ENCODE peak calls at places on chromosomes 11 and 22, in ten cellular contexts. One of them, this sample, is unnamed.

GRCh38 chr11:67268036-67268683 is 1.9 kb downstream of the GRK2 start:
- DNase-seq in spleen: peak; percentile 87
- DNase-seq in WTC11: no peak
- DNase-seq in cardiac fibroblast: no peak
- DNase-seq in A549: no peak
- DNase-seq in COR-L47: no peak
- DNase-seq in stimulated activated CD4-positive, alpha-beta T cell treated with anti-CD3 and anti-CD28 coated beads, Interleukin-4, amount 100 ng/mL, for 48 hours: no peak
- DNase-seq in activated CD8-positive, alpha-beta memory T cell treated with anti-CD3 and anti-CD28 coated beads, Interleukin-2, amount 10 ng/mL, durations not matched to agents 7 days and 5 days: peak; percentile 94
- DNase-seq in endothelial cell: no peak
- DNase-seq in iris pigment epithelial cell: no peak
- DNase-seq in this sample: no peak

GRCh38 chr11:12397953-12398352 is 20.6 kb downstream of the PARVA start:
- DNase-seq in spleen: no peak
- DNase-seq in WTC11: no peak
- DNase-seq in cardiac fibroblast: peak; percentile 94
- DNase-seq in A549: no peak
- DNase-seq in COR-L47: no peak
- DNase-seq in stimulated activated CD4-positive, alpha-beta T cell treated with anti-CD3 and anti-CD28 coated beads, Interleukin-4, amount 100 ng/mL, for 48 hours: no peak
- DNase-seq in activated CD8-positive, alpha-beta memory T cell treated with anti-CD3 and anti-CD28 coated beads, Interleukin-2, amount 10 ng/mL, durations not matched to agents 7 days and 5 days: no peak
- DNase-seq in endothelial cell: no peak
- DNase-seq in iris pigment epithelial cell: peak; percentile 90
- DNase-seq in this sample: peak; percentile 97

GRCh38 chr11:65013692-65014145 is 241 bp upstream of the ARL2 start:
- DNase-seq in spleen: peak; percentile 96
- DNase-seq in WTC11: peak; percentile 95
- DNase-seq in cardiac fibroblast: peak; percentile 88
- DNase-seq in A549: no peak
- DNase-seq in COR-L47: peak; percentile 90
- DNase-seq in stimulated activated CD4-positive, alpha-beta T cell treated with anti-CD3 and anti-CD28 coated beads, Interleukin-4, amount 100 ng/mL, for 48 hours: no peak
- DNase-seq in activated CD8-positive, alpha-beta memory T cell treated with anti-CD3 and anti-CD28 coated beads, Interleukin-2, amount 10 ng/mL, durations not matched to agents 7 days and 5 days: peak; percentile 91
- DNase-seq in endothelial cell: peak; percentile 93
- DNase-seq in iris pigment epithelial cell: peak; percentile 86
- DNase-seq in this sample: peak; percentile 89

GRCh38 chr11:126104420-126104819 is 41.8 kb upstream of the CDON start:
- DNase-seq in spleen: peak; percentile 58
- DNase-seq in WTC11: peak; percentile 85
- DNase-seq in cardiac fibroblast: no peak
- DNase-seq in A549: no peak
- DNase-seq in COR-L47: peak; percentile 46
- DNase-seq in stimulated activated CD4-positive, alpha-beta T cell treated with anti-CD3 and anti-CD28 coated beads, Interleukin-4, amount 100 ng/mL, for 48 hours: no peak
- DNase-seq in activated CD8-positive, alpha-beta memory T cell treated with anti-CD3 and anti-CD28 coated beads, Interleukin-2, amount 10 ng/mL, durations not matched to agents 7 days and 5 days: no peak
- DNase-seq in endothelial cell: no peak
- DNase-seq in iris pigment epithelial cell: no peak
- DNase-seq in this sample: no peak

GRCh38 chr22:41992496-41992895 is 6.1 kb upstream of the WBP2NL start:
- DNase-seq in spleen: peak; percentile 15
- DNase-seq in WTC11: no peak
- DNase-seq in cardiac fibroblast: no peak
- DNase-seq in A549: no peak
- DNase-seq in COR-L47: no peak
- DNase-seq in stimulated activated CD4-positive, alpha-beta T cell treated with anti-CD3 and anti-CD28 coated beads, Interleukin-4, amount 100 ng/mL, for 48 hours: no peak
- DNase-seq in activated CD8-positive, alpha-beta memory T cell treated with anti-CD3 and anti-CD28 coated beads, Interleukin-2, amount 10 ng/mL, durations not matched to agents 7 days and 5 days: no peak
- DNase-seq in endothelial cell: no peak
- DNase-seq in iris pigment epithelial cell: no peak
- DNase-seq in this sample: no peak

GRCh38 chr22:35726398-35726797 is 8.7 kb downstream of the APOL5 start:
- DNase-seq in spleen: no peak
- DNase-seq in WTC11: no peak
- DNase-seq in cardiac fibroblast: no peak
- DNase-seq in A549: no peak
- DNase-seq in COR-L47: no peak
- DNase-seq in stimulated activated CD4-positive, alpha-beta T cell treated with anti-CD3 and anti-CD28 coated beads, Interleukin-4, amount 100 ng/mL, for 48 hours: no peak
- DNase-seq in activated CD8-positive, alpha-beta memory T cell treated with anti-CD3 and anti-CD28 coated beads, Interleukin-2, amount 10 ng/mL, durations not matched to agents 7 days and 5 days: no peak
- DNase-seq in endothelial cell: no peak
- DNase-seq in iris pigment epithelial cell: no peak
- DNase-seq in this sample: no peak

GRCh38 chr22:44569516-44569915 is 71.5 kb upstream of the RTL6 start:
- DNase-seq in spleen: no peak
- DNase-seq in WTC11: no peak
- DNase-seq in cardiac fibroblast: no peak
- DNase-seq in A549: no peak
- DNase-seq in COR-L47: no peak
- DNase-seq in stimulated activated CD4-positive, alpha-beta T cell treated with anti-CD3 and anti-CD28 coated beads, Interleukin-4, amount 100 ng/mL, for 48 hours: no peak
- DNase-seq in activated CD8-positive, alpha-beta memory T cell treated with anti-CD3 and anti-CD28 coated beads, Interleukin-2, amount 10 ng/mL, durations not matched to agents 7 days and 5 days: peak; percentile 18
- DNase-seq in endothelial cell: no peak
- DNase-seq in iris pigment epithelial cell: no peak
- DNase-seq in this sample: no peak

GRCh38 chr11:104668797-104669463 is 229.3 kb downstream of the CASP12 start:
- DNase-seq in spleen: no peak
- DNase-seq in WTC11: no peak
- DNase-seq in cardiac fibroblast: peak; percentile 90
- DNase-seq in A549: no peak
- DNase-seq in COR-L47: no peak
- DNase-seq in stimulated activated CD4-positive, alpha-beta T cell treated with anti-CD3 and anti-CD28 coated beads, Interleukin-4, amount 100 ng/mL, for 48 hours: no peak
- DNase-seq in activated CD8-positive, alpha-beta memory T cell treated with anti-CD3 and anti-CD28 coated beads, Interleukin-2, amount 10 ng/mL, durations not matched to agents 7 days and 5 days: no peak
- DNase-seq in endothelial cell: no peak
- DNase-seq in iris pigment epithelial cell: peak; percentile 96
- DNase-seq in this sample: peak; percentile 92

GRCh38 chr22:48720662-48721393 is 1106.8 kb downstream of the BRD1 start:
- DNase-seq in spleen: peak; percentile 58
- DNase-seq in WTC11: no peak
- DNase-seq in cardiac fibroblast: no peak
- DNase-seq in A549: no peak
- DNase-seq in COR-L47: no peak
- DNase-seq in stimulated activated CD4-positive, alpha-beta T cell treated with anti-CD3 and anti-CD28 coated beads, Interleukin-4, amount 100 ng/mL, for 48 hours: no peak
- DNase-seq in activated CD8-positive, alpha-beta memory T cell treated with anti-CD3 and anti-CD28 coated beads, Interleukin-2, amount 10 ng/mL, durations not matched to agents 7 days and 5 days: no peak
- DNase-seq in endothelial cell: no peak
- DNase-seq in iris pigment epithelial cell: no peak
- DNase-seq in this sample: no peak

GRCh38 chr22:18013436-18013835 is 10.9 kb downstream of the MICAL3 start:
- DNase-seq in spleen: no peak
- DNase-seq in WTC11: no peak
- DNase-seq in cardiac fibroblast: no peak
- DNase-seq in A549: no peak
- DNase-seq in COR-L47: no peak
- DNase-seq in stimulated activated CD4-positive, alpha-beta T cell treated with anti-CD3 and anti-CD28 coated beads, Interleukin-4, amount 100 ng/mL, for 48 hours: no peak
- DNase-seq in activated CD8-positive, alpha-beta memory T cell treated with anti-CD3 and anti-CD28 coated beads, Interleukin-2, amount 10 ng/mL, durations not matched to agents 7 days and 5 days: no peak
- DNase-seq in endothelial cell: no peak
- DNase-seq in iris pigment epithelial cell: no peak
- DNase-seq in this sample: no peak

GRCh38 chr11:16839821-16840220 is 101.4 kb downstream of the C11orf58 start:
- DNase-seq in spleen: no peak
- DNase-seq in WTC11: no peak
- DNase-seq in cardiac fibroblast: peak; percentile 62
- DNase-seq in A549: no peak
- DNase-seq in COR-L47: peak; percentile 14
- DNase-seq in stimulated activated CD4-positive, alpha-beta T cell treated with anti-CD3 and anti-CD28 coated beads, Interleukin-4, amount 100 ng/mL, for 48 hours: no peak
- DNase-seq in activated CD8-positive, alpha-beta memory T cell treated with anti-CD3 and anti-CD28 coated beads, Interleukin-2, amount 10 ng/mL, durations not matched to agents 7 days and 5 days: no peak
- DNase-seq in endothelial cell: no peak
- DNase-seq in iris pigment epithelial cell: no peak
- DNase-seq in this sample: no peak

GRCh38 chr22:23110922-23111527 is 30.8 kb downstream of the RSPH14 start:
- DNase-seq in spleen: no peak
- DNase-seq in WTC11: no peak
- DNase-seq in cardiac fibroblast: peak; percentile 1
- DNase-seq in A549: no peak
- DNase-seq in COR-L47: peak; percentile 33
- DNase-seq in stimulated activated CD4-positive, alpha-beta T cell treated with anti-CD3 and anti-CD28 coated beads, Interleukin-4, amount 100 ng/mL, for 48 hours: no peak
- DNase-seq in activated CD8-positive, alpha-beta memory T cell treated with anti-CD3 and anti-CD28 coated beads, Interleukin-2, amount 10 ng/mL, durations not matched to agents 7 days and 5 days: no peak
- DNase-seq in endothelial cell: no peak
- DNase-seq in iris pigment epithelial cell: no peak
- DNase-seq in this sample: no peak

GRCh38 chr11:64742940-64743590 is 877 bp downstream of the RASGRP2 start:
- DNase-seq in spleen: peak; percentile 97
- DNase-seq in WTC11: peak; percentile 83
- DNase-seq in cardiac fibroblast: peak; percentile 31
- DNase-seq in A549: peak; percentile 92
- DNase-seq in COR-L47: no peak
- DNase-seq in stimulated activated CD4-positive, alpha-beta T cell treated with anti-CD3 and anti-CD28 coated beads, Interleukin-4, amount 100 ng/mL, for 48 hours: peak; percentile 75
- DNase-seq in activated CD8-positive, alpha-beta memory T cell treated with anti-CD3 and anti-CD28 coated beads, Interleukin-2, amount 10 ng/mL, durations not matched to agents 7 days and 5 days: peak; percentile 80
- DNase-seq in endothelial cell: peak; percentile 86
- DNase-seq in iris pigment epithelial cell: peak; percentile 30
- DNase-seq in this sample: peak; percentile 70

GRCh38 chr11:297666-298405 is 1.5 kb downstream of the IFITM5 start:
- DNase-seq in spleen: peak; percentile 75
- DNase-seq in WTC11: peak; percentile 21
- DNase-seq in cardiac fibroblast: no peak
- DNase-seq in A549: no peak
- DNase-seq in COR-L47: no peak
- DNase-seq in stimulated activated CD4-positive, alpha-beta T cell treated with anti-CD3 and anti-CD28 coated beads, Interleukin-4, amount 100 ng/mL, for 48 hours: no peak
- DNase-seq in activated CD8-positive, alpha-beta memory T cell treated with anti-CD3 and anti-CD28 coated beads, Interleukin-2, amount 10 ng/mL, durations not matched to agents 7 days and 5 days: peak; percentile 90
- DNase-seq in endothelial cell: no peak
- DNase-seq in iris pigment epithelial cell: no peak
- DNase-seq in this sample: peak; percentile 73

GRCh38 chr11:62593434-62594044 is 2.2 kb upstream of the TUT1 start:
- DNase-seq in spleen: peak; percentile 92
- DNase-seq in WTC11: peak; percentile 89
- DNase-seq in cardiac fibroblast: peak; percentile 83
- DNase-seq in A549: peak; percentile 77
- DNase-seq in COR-L47: peak; percentile 63
- DNase-seq in stimulated activated CD4-positive, alpha-beta T cell treated with anti-CD3 and anti-CD28 coated beads, Interleukin-4, amount 100 ng/mL, for 48 hours: peak; percentile 68
- DNase-seq in activated CD8-positive, alpha-beta memory T cell treated with anti-CD3 and anti-CD28 coated beads, Interleukin-2, amount 10 ng/mL, durations not matched to agents 7 days and 5 days: peak; percentile 91
- DNase-seq in endothelial cell: peak; percentile 81
- DNase-seq in iris pigment epithelial cell: peak; percentile 73
- DNase-seq in this sample: peak; percentile 81

GRCh38 chr11:2091786-2092463 is 47.3 kb downstream of the IGF2 start:
- DNase-seq in spleen: peak; percentile 54
- DNase-seq in WTC11: no peak
- DNase-seq in cardiac fibroblast: no peak
- DNase-seq in A549: no peak
- DNase-seq in COR-L47: no peak
- DNase-seq in stimulated activated CD4-positive, alpha-beta T cell treated with anti-CD3 and anti-CD28 coated beads, Interleukin-4, amount 100 ng/mL, for 48 hours: no peak
- DNase-seq in activated CD8-positive, alpha-beta memory T cell treated with anti-CD3 and anti-CD28 coated beads, Interleukin-2, amount 10 ng/mL, durations not matched to agents 7 days and 5 days: no peak
- DNase-seq in endothelial cell: no peak
- DNase-seq in iris pigment epithelial cell: no peak
- DNase-seq in this sample: no peak

GRCh38 chr11:108198833-108199232 is 23.6 kb downstream of the NPAT start:
- DNase-seq in spleen: no peak
- DNase-seq in WTC11: no peak
- DNase-seq in cardiac fibroblast: no peak
- DNase-seq in A549: no peak
- DNase-seq in COR-L47: no peak
- DNase-seq in stimulated activated CD4-positive, alpha-beta T cell treated with anti-CD3 and anti-CD28 coated beads, Interleukin-4, amount 100 ng/mL, for 48 hours: no peak
- DNase-seq in activated CD8-positive, alpha-beta memory T cell treated with anti-CD3 and anti-CD28 coated beads, Interleukin-2, amount 10 ng/mL, durations not matched to agents 7 days and 5 days: no peak
- DNase-seq in endothelial cell: no peak
- DNase-seq in iris pigment epithelial cell: no peak
- DNase-seq in this sample: no peak

GRCh38 chr22:20494978-20495860 is at the start of gene KLHL22:
- DNase-seq in spleen: no peak
- DNase-seq in WTC11: no peak
- DNase-seq in cardiac fibroblast: peak; percentile 37
- DNase-seq in A549: no peak
- DNase-seq in COR-L47: peak; percentile 42
- DNase-seq in stimulated activated CD4-positive, alpha-beta T cell treated with anti-CD3 and anti-CD28 coated beads, Interleukin-4, amount 100 ng/mL, for 48 hours: no peak
- DNase-seq in activated CD8-positive, alpha-beta memory T cell treated with anti-CD3 and anti-CD28 coated beads, Interleukin-2, amount 10 ng/mL, durations not matched to agents 7 days and 5 days: peak; percentile 58
- DNase-seq in endothelial cell: peak; percentile 39
- DNase-seq in iris pigment epithelial cell: peak; percentile 38
- DNase-seq in this sample: peak; percentile 41

GRCh38 chr11:119531623-119532022 is 108.7 kb upstream of the THY1 start:
- DNase-seq in spleen: peak; percentile 65
- DNase-seq in WTC11: no peak
- DNase-seq in cardiac fibroblast: no peak
- DNase-seq in A549: no peak
- DNase-seq in COR-L47: peak; percentile 78
- DNase-seq in stimulated activated CD4-positive, alpha-beta T cell treated with anti-CD3 and anti-CD28 coated beads, Interleukin-4, amount 100 ng/mL, for 48 hours: no peak
- DNase-seq in activated CD8-positive, alpha-beta memory T cell treated with anti-CD3 and anti-CD28 coated beads, Interleukin-2, amount 10 ng/mL, durations not matched to agents 7 days and 5 days: no peak
- DNase-seq in endothelial cell: no peak
- DNase-seq in iris pigment epithelial cell: no peak
- DNase-seq in this sample: no peak

This sample was measured in fibroblast of villous mesenchyme.